ENCODE peak calls at places on chromosomes 3 and 15, in nine cellular contexts. F is fibroblast of lung; A is CD8-positive, alpha-beta T cell; E is neuronal stem cell; O is tibial artery; L is CD8-positive, alpha-beta memory T cell; W is GM23248; Q is WERI-Rb-1; H is sigmoid colon. C is an unnamed sample.

GRCh38 chr15:37891754-37892368 is 42.6 kb upstream of the TMCO5A start:
- DNase-seq in F (peak; percentile 61), A (no peak), E (peak; percentile 39), O (no peak), L (no peak), W (peak; percentile 81), Q (peak; percentile 16), H (no peak), C (no peak)

GRCh38 chr3:127655641-127656040 is 17.1 kb upstream of the ABTB1 start:
- DNase-seq in F (peak; percentile 51), A (no peak), E (no peak), O (no peak), L (no peak), W (peak; percentile 80), Q (no peak), H (no peak), C (no peak)

GRCh38 chr3:11136871-11137626 is 17.2 kb upstream of the HRH1 start:
- DNase-seq in F (peak; percentile 100), A (no peak), E (no peak), O (peak; percentile 82), L (no peak), W (peak; percentile 100), Q (no peak), H (peak; percentile 92), C (peak; percentile 60)

GRCh38 chr3:169243122-169243521 is 420.4 kb downstream of the MECOM start:
- DNase-seq in F (peak; percentile 59), A (no peak), E (no peak), O (no peak), L (no peak), W (no peak), Q (no peak), H (no peak), C (no peak)

GRCh38 chr15:92521624-92522008 is 127.9 kb downstream of the ST8SIA2 start:
- DNase-seq in F (peak; percentile 87), A (no peak), E (peak; percentile 41), O (peak; percentile 86), L (peak; percentile 52), W (peak; percentile 88), Q (peak; percentile 89), H (peak; percentile 89), C (peak; percentile 91)

GRCh38 chr3:10188798-10189556 is 24.3 kb downstream of the IRAK2 start:
- DNase-seq in F (no peak), A (no peak), E (no peak), O (no peak), L (no peak), W (no peak), Q (no peak), H (no peak), C (no peak)

GRCh38 chr3:189070965-189071364 is 100.8 kb upstream of the TPRG1 start:
- DNase-seq in F (no peak), A (no peak), E (no peak), O (no peak), L (no peak), W (no peak), Q (no peak), H (no peak), C (no peak)

GRCh38 chr15:44370830-44371229 is 56.6 kb upstream of the CTDSPL2 start:
- DNase-seq in F (no peak), A (no peak), E (no peak), O (no peak), L (no peak), W (no peak), Q (no peak), H (no peak), C (peak; percentile 47)

GRCh38 chr15:59388670-59389069 is 16.0 kb upstream of the MYO1E start:
- DNase-seq in F (peak; percentile 74), A (no peak), E (no peak), O (no peak), L (no peak), W (peak; percentile 71), Q (no peak), H (no peak), C (no peak)

GRCh38 chr3:72234394-72234793 is 449.4 kb upstream of the PROK2 start:
- DNase-seq in F (peak; percentile 73), A (no peak), E (no peak), O (peak; percentile 56), L (no peak), W (peak; percentile 93), Q (no peak), H (no peak), C (peak; percentile 26)

GRCh38 chr3:72571638-72572114 is 276.6 kb downstream of the SHQ1 start:
- DNase-seq in F (no peak), A (no peak), E (no peak), O (no peak), L (no peak), W (no peak), Q (no peak), H (no peak), C (no peak)

GRCh38 chr3:124483915-124484470 is 246.3 kb upstream of the UMPS start:
- DNase-seq in F (peak; percentile 44), A (no peak), E (no peak), O (no peak), L (no peak), W (peak; percentile 24), Q (no peak), H (no peak), C (no peak)

GRCh38 chr3:138774529-138775253 is 60.0 kb downstream of the PIK3CB start:
- DNase-seq in F (peak; percentile 100), A (no peak), E (no peak), O (peak; percentile 68), L (no peak), W (peak; percentile 99), Q (no peak), H (peak; percentile 72), C (no peak)

GRCh38 chr3:106823706-106824105 is 553.5 kb upstream of the CCDC54 start:
- DNase-seq in F (no peak), A (no peak), E (no peak), O (no peak), L (no peak), W (no peak), Q (no peak), H (no peak), C (no peak)

GRCh38 chr3:113673593-113673992 is 22.8 kb downstream of the USF3 start:
- DNase-seq in F (no peak), A (no peak), E (no peak), O (no peak), L (no peak), W (no peak), Q (no peak), H (no peak), C (no peak)

GRCh38 chr3:14472471-14473351 is 67.4 kb downstream of the GRIP2 start:
- DNase-seq in F (peak; percentile 88), A (no peak), E (no peak), O (no peak), L (no peak), W (peak; percentile 96), Q (no peak), H (no peak), C (peak; percentile 83)

GRCh38 chr15:25541228-25541627 is 102.4 kb upstream of the UBE3A start:
- DNase-seq in F (no peak), A (no peak), E (no peak), O (no peak), L (no peak), W (no peak), Q (no peak), H (no peak), C (no peak)

GRCh38 chr3:105598047-105598796 is 231.5 kb downstream of the ALCAM start:
- DNase-seq in F (peak; percentile 88), A (no peak), E (no peak), O (no peak), L (no peak), W (peak; percentile 90), Q (no peak), H (no peak), C (no peak)

GRCh38 chr3:13258280-13258679 is 161.8 kb downstream of the NUP210 start:
- DNase-seq in F (no peak), A (no peak), E (no peak), O (no peak), L (no peak), W (no peak), Q (no peak), H (no peak), C (no peak)
- H3K27me3 ChIP-seq in F (no peaks in the 10 kb centered on the region), A (no peaks in the 10 kb centered on the region), E (no peaks in the 10 kb centered on the region), O (peaks cover 15% of the 10 kb centered on the region), L (no peaks in the 10 kb centered on the region), W (peaks cover 15% of the 10 kb centered on the region), Q (no peaks in the 10 kb centered on the region), H (no peaks in the 10 kb centered on the region), C (no peaks in the 10 kb centered on the region)

GRCh38 chr3:173913985-173914421 is 516.5 kb downstream of the NLGN1 start:
- DNase-seq in F (no peak), A (no peak), E (no peak), O (no peak), L (no peak), W (peak; percentile 40), Q (no peak), H (no peak), C (no peak)
- H3K27me3 ChIP-seq in F (no peaks in the 10 kb centered on the region), A (no peaks in the 10 kb centered on the region), E (no peaks in the 10 kb centered on the region), O (no peaks in the 10 kb centered on the region), L (no peaks in the 10 kb centered on the region), W (no peaks in the 10 kb centered on the region), Q (no peaks in the 10 kb centered on the region), H (no peaks in the 10 kb centered on the region), C (no peaks in the 10 kb centered on the region)

GRCh38 chr15:63506537-63507035 is 2.2 kb downstream of the USP3 start:
- DNase-seq in F (peak; percentile 63), A (no peak), E (no peak), O (no peak), L (no peak), W (peak; percentile 54), Q (no peak), H (no peak), C (no peak)
- H3K27me3 ChIP-seq in F (no peaks in the 10 kb centered on the region), A (no peaks in the 10 kb centered on the region), E (no peaks in the 10 kb centered on the region), O (no peaks in the 10 kb centered on the region), L (no peaks in the 10 kb centered on the region), W (no peaks in the 10 kb centered on the region), Q (no peaks in the 10 kb centered on the region), H (no peaks in the 10 kb centered on the region), C (peaks cover 11% of the 10 kb centered on the region)

GRCh38 chr3:162544246-162544645 is 1047.6 kb downstream of the OTOL1 start:
- DNase-seq in F (no peak), A (no peak), E (no peak), O (no peak), L (no peak), W (no peak), Q (no peak), H (no peak), C (peak; percentile 50)

GRCh38 chr3:162538906-162539305 is 1042.3 kb downstream of the OTOL1 start:
- DNase-seq in F (no peak), A (no peak), E (no peak), O (no peak), L (no peak), W (no peak), Q (peak; percentile 73), H (no peak), C (no peak)

GRCh38 chr3:162538466-162538865 is 1041.9 kb downstream of the OTOL1 start:
- DNase-seq in F (no peak), A (no peak), E (no peak), O (no peak), L (no peak), W (no peak), Q (peak; percentile 21), H (no peak), C (no peak)

GRCh38 chr3:162541923-162542322 is 1045.3 kb downstream of the OTOL1 start:
- DNase-seq in F (no peak), A (no peak), E (no peak), O (no peak), L (no peak), W (no peak), Q (no peak), H (no peak), C (no peak)

DNA sequence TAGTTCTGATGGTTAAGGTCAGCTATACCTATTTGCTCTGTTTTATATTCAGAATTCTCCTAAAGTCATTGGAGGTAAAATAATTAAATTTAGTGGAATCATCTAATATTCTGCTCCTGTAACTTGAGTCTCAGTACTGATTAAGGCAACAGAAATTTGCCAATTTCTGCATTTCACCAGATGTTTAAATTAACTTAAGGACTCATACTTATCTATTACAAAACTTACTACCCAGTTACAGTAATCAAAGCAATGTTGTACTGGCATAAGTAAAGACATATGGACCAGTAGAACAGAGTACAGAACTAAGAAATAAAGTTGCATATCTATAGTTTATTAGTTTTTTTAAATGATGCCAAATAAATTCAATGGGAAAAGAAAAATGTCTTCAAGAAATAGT is 1043.8 kb downstream of the OTOL1 start:
- DNase-seq in F (peak; percentile 30), A (no peak), E (no peak), O (no peak), L (no peak), W (peak; percentile 1), Q (no peak), H (no peak), C (no peak)
- H3K27me3 ChIP-seq in F (no peaks in the 10 kb centered on the region), A (no peaks in the 10 kb centered on the region), E (no peaks in the 10 kb centered on the region), O (no peaks in the 10 kb centered on the region), L (no peaks in the 10 kb centered on the region), W (no peaks in the 10 kb centered on the region), Q (no peaks in the 10 kb centered on the region), H (no peaks in the 10 kb centered on the region), C (no peaks in the 10 kb centered on the region)